ENCODE peak calls at places on chromosomes 5 and 9, in ten cellular contexts. P is endothelial cell; I is stomach; Z is astrocyte of the spinal cord; U is cardiac fibroblast; F is HFFc6; R is CD4-positive, alpha-beta T cell; S is AG04450; L is fibroblast of pulmonary artery; M is WERI-Rb-1. D is an unnamed sample.

GRCh38 chr9:103802068-103802467 is 292.0 kb upstream of the SMC2 start:
- DNase-seq in I (no peak), L (peak; percentile 18), S (no peak), Z (peak; percentile 12), U (no peak), F (no peak), R (no peak), M (no peak), P (no peak), D (no peak)

GRCh38 chr5:10420926-10421325 is 20.8 kb upstream of the ROPN1L start:
- DNase-seq in P (no peak), R (no peak), Z (peak; percentile 26), F (peak; percentile 27), S (no peak), U (peak; percentile 34), L (peak; percentile 40), M (no peak), I (no peak), D (no peak)

GRCh38 chr5:88708021-88708420 is 175.0 kb downstream of the MEF2C start:
- DNase-seq in S (no peak), Z (no peak), P (no peak), R (no peak), M (no peak), F (no peak), U (no peak), I (no peak), L (no peak), D (no peak)

GRCh38 chr5:138469540-138470321 is 4.5 kb downstream of the EGR1 start:
- DNase-seq in U (peak; percentile 95), Z (peak; percentile 89), P (no peak), M (no peak), I (peak; percentile 55), F (peak; percentile 84), S (peak; percentile 78), R (no peak), L (peak; percentile 93), D (peak; percentile 44)

GRCh38 chr9:118975736-118976135 is 393.5 kb downstream of the BRINP1 start:
- DNase-seq in S (no peak), L (no peak), F (no peak), R (no peak), P (no peak), I (no peak), U (no peak), M (no peak), Z (no peak), D (no peak)

GRCh38 chr5:151647320-151647861 is 39.3 kb downstream of the SPARC start:
- DNase-seq in L (no peak), S (no peak), Z (no peak), U (no peak), M (no peak), F (no peak), R (no peak), I (no peak), P (no peak), D (no peak)

GRCh38 chr5:5331838-5332237 is 90.6 kb upstream of the ICE1 start:
- DNase-seq in F (no peak), Z (peak; percentile 57), S (no peak), M (no peak), P (no peak), L (no peak), U (no peak), R (no peak), I (no peak), D (no peak)

GRCh38 chr5:149775785-149776184 is 45.7 kb downstream of the PPARGC1B start:
- DNase-seq in M (no peak), S (no peak), R (no peak), Z (no peak), P (no peak), I (no peak), L (peak; percentile 20), F (peak; percentile 37), U (no peak), D (no peak)

GRCh38 chr5:123778641-123779040 is 266.7 kb downstream of the CSNK1G3 start:
- DNase-seq in S (no peak), I (no peak), M (no peak), L (no peak), P (no peak), Z (no peak), F (no peak), U (no peak), R (no peak), D (no peak)

GRCh38 chr5:123771715-123772114 is 259.7 kb downstream of the CSNK1G3 start:
- DNase-seq in R (no peak), I (no peak), P (no peak), F (no peak), L (no peak), Z (no peak), M (no peak), S (no peak), U (no peak), D (no peak)

GRCh38 chr5:123776761-123777160 is 264.8 kb downstream of the CSNK1G3 start:
- DNase-seq in S (peak; percentile 51), I (no peak), Z (peak; percentile 78), U (peak; percentile 26), L (peak; percentile 43), M (no peak), P (no peak), R (no peak), F (peak; percentile 82), D (no peak)
- TF ChIP-seq CTCF in S (no peak), I (no peak), Z (no peak), U (no peak), L (no peak), M (no peak), P (no peak), R (no peak), F (no peak), D (no peak)

DNA sequence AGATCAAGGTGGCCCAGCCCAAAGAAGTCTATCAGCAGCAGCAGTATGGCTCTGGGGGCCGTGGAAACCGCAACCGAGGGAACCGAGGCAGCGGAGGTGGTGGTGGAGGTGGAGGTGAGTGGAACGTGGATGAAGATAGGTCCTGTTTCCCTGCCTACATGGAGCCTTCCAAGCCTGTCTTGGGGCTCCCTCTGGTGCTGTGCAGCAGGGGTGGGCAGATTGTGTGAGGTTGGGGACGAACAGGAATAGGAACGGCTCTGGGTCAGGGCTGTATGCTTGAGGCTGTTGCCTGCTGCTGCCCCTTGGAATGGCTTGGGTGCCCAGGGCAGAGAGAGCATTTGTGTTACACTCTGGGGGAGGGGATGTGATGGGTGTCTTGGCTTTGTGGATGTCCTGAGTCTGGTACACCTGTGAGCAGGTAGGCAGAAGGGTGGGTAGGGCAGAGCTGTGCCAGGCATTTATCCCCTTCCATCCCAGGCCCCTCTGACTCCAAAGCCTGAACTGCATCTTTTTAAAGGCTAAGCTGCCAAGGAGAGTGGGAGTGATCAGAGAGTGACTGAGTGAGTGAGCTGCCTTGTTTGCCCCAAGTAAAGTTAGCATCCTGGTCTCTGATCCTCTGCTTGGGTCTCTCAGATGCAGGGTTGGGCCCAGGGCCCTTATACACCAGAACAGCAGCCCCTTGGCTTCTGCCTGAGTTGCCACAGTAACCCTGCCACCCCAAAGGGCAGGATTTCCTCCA is 5.2 kb downstream of the HNRNPAB start:
- DNase-seq in R (no peak), S (no peak), I (no peak), F (no peak), L (no peak), M (no peak), U (no peak), Z (no peak), P (no peak), D (no peak)
- TF ChIP-seq CTCF in R (no peak), S (no peak), I (no peak), F (no peak), L (no peak), M (no peak), U (no peak), Z (no peak), P (no peak), D (no peak)

GRCh38 chr9:311837-312236 is 97.2 kb downstream of the DOCK8 start:
- DNase-seq in Z (no peak), M (no peak), L (no peak), F (no peak), I (no peak), R (no peak), S (no peak), P (no peak), U (no peak), D (no peak)

GRCh38 chr9:312596-313320 is 98.1 kb downstream of the DOCK8 start:
- DNase-seq in M (no peak), Z (no peak), I (no peak), P (no peak), L (no peak), R (no peak), U (no peak), S (no peak), F (no peak), D (no peak)

GRCh38 chr9:318646-319045 is 104.0 kb downstream of the DOCK8 start:
- DNase-seq in U (no peak), F (no peak), S (no peak), M (no peak), I (no peak), P (no peak), R (no peak), Z (no peak), L (no peak), D (no peak)

DNA sequence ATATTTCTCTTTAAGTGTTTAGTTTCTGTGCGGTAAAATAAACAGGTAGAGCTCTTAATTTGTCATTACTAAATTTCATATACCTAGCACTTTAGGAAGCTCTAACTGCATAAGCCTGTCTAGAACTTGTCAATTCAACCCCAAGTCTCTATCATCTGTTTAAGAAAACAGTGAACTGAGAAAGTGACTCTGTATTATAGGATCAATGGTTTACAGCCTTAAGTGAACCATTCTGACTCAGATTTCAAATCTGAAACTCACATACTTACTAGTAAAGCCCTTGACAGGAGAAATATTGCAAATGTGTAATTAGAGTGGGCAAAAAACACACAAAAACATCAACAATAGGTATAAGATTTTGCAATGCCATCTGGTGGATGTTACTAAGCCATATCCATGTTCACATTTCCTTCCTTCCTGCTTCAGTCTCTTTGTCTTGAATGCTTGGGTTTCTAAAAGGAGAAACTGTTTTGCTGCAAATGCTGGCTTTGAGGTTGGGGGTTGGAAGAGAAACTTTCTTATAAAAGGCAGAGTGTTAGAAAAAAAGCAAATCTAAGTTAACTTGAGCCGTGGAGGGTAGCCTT is 101.8 kb downstream of the DOCK8 start:
- DNase-seq in I (no peak), L (peak; percentile 14), M (no peak), Z (no peak), P (no peak), F (no peak), S (no peak), U (no peak), R (no peak), D (no peak)
- TF ChIP-seq CTCF in I (no peak), L (no peak), M (no peak), Z (no peak), P (no peak), F (no peak), S (no peak), U (no peak), R (no peak), D (peak; percentile 13)

GRCh38 chr9:114385412-114386181 is 2.2 kb downstream of the AKNA start:
- DNase-seq in Z (peak; percentile 86), R (peak; percentile 74), U (peak; percentile 75), L (peak; percentile 83), P (no peak), S (peak; percentile 70), I (peak; percentile 77), M (no peak), F (peak; percentile 96), D (peak; percentile 73)

GRCh38 chr9:114383866-114384231 is 3.9 kb downstream of the AKNA start:
- DNase-seq in Z (no peak), L (no peak), P (no peak), I (no peak), S (no peak), F (no peak), M (no peak), R (no peak), U (no peak), D (no peak)

GRCh38 chr9:114384836-114385411 is 2.9 kb downstream of the AKNA start:
- DNase-seq in U (no peak), Z (no peak), S (no peak), I (no peak), M (peak; percentile 79), F (no peak), P (no peak), L (no peak), R (no peak), D (no peak)

GRCh38 chr9:114380988-114381387 is 6.8 kb downstream of the AKNA start:
- DNase-seq in P (no peak), Z (no peak), R (no peak), U (no peak), I (no peak), S (no peak), L (no peak), M (no peak), F (no peak), D (no peak)

GRCh38 chr9:114382951-114383865 is 4.6 kb downstream of the AKNA start:
- DNase-seq in L (peak; percentile 67), U (peak; percentile 78), M (peak; percentile 44), R (no peak), P (no peak), I (no peak), F (peak; percentile 16), Z (peak; percentile 30), S (no peak), D (peak; percentile 66)
- TF ChIP-seq CTCF in L (peak; percentile 9), U (peak; percentile 12), M (peak; percentile 43), R (no peak), P (no peak), I (no peak), F (peak; percentile 41), Z (peak; percentile 29), S (peak; percentile 24), D (peak; percentile 24)

D was measured in B cell.